ENCODE peak calls at places on chromosomes 11 and 22, in nine cellular contexts. One of them, this sample, is unnamed.
A peak's percentile ranks its signal among the peaks of the same experiment; 100 is the strongest.

GRCh38 chr11:64138413-64138812 is 27.5 kb downstream of the MACROD1 start:
- DNase-seq in T1000: no peak
- DNase-seq in fibroblast of villous mesenchyme: no peak
- DNase-seq in NCI-H69: peak; percentile 80
- DNase-seq in astrocyte of the hippocampus: no peak
- DNase-seq in kidney glomerular epithelial cell: no peak
- DNase-seq in epithelial cell of proximal tubule: no peak
- DNase-seq in keratinocyte: no peak
- DNase-seq in stimulated activated naive CD8-positive, alpha-beta T cell treated with anti-CD3 and anti-CD28 coated beads, Interleukin-15, amount 100 ng/mL, for 72 hours: no peak
- DNase-seq in this sample: no peak

GRCh38 chr11:9604134-9604533 is 30.7 kb downstream of the WEE1 start:
- DNase-seq in kidney glomerular epithelial cell: no peak
- DNase-seq in keratinocyte: no peak
- DNase-seq in fibroblast of villous mesenchyme: no peak
- DNase-seq in stimulated activated naive CD8-positive, alpha-beta T cell treated with anti-CD3 and anti-CD28 coated beads, Interleukin-15, amount 100 ng/mL, for 72 hours: no peak
- DNase-seq in epithelial cell of proximal tubule: no peak
- DNase-seq in astrocyte of the hippocampus: peak; percentile 19
- DNase-seq in T1000: no peak
- DNase-seq in NCI-H69: no peak
- DNase-seq in this sample: no peak

GRCh38 chr11:7512525-7513209 is 1.1 kb upstream of the PPFIBP2 start:
- DNase-seq in fibroblast of villous mesenchyme: peak; percentile 54
- DNase-seq in T1000: no peak
- DNase-seq in stimulated activated naive CD8-positive, alpha-beta T cell treated with anti-CD3 and anti-CD28 coated beads, Interleukin-15, amount 100 ng/mL, for 72 hours: peak; percentile 29
- DNase-seq in kidney glomerular epithelial cell: no peak
- DNase-seq in epithelial cell of proximal tubule: no peak
- DNase-seq in NCI-H69: no peak
- DNase-seq in keratinocyte: no peak
- DNase-seq in astrocyte of the hippocampus: peak; percentile 25
- DNase-seq in this sample: no peak

GRCh38 chr11:112260490-112260889 is at the start of gene PLET1:
- DNase-seq in keratinocyte: no peak
- DNase-seq in astrocyte of the hippocampus: no peak
- DNase-seq in kidney glomerular epithelial cell: no peak
- DNase-seq in fibroblast of villous mesenchyme: no peak
- DNase-seq in epithelial cell of proximal tubule: no peak
- DNase-seq in stimulated activated naive CD8-positive, alpha-beta T cell treated with anti-CD3 and anti-CD28 coated beads, Interleukin-15, amount 100 ng/mL, for 72 hours: no peak
- DNase-seq in NCI-H69: no peak
- DNase-seq in T1000: no peak
- DNase-seq in this sample: no peak

GRCh38 chr11:126669416-126669815 is 313.9 kb downstream of the ST3GAL4 start:
- DNase-seq in NCI-H69: no peak
- DNase-seq in keratinocyte: no peak
- DNase-seq in epithelial cell of proximal tubule: no peak
- DNase-seq in kidney glomerular epithelial cell: peak; percentile 37
- DNase-seq in T1000: no peak
- DNase-seq in stimulated activated naive CD8-positive, alpha-beta T cell treated with anti-CD3 and anti-CD28 coated beads, Interleukin-15, amount 100 ng/mL, for 72 hours: no peak
- DNase-seq in fibroblast of villous mesenchyme: no peak
- DNase-seq in astrocyte of the hippocampus: peak; percentile 40
- DNase-seq in this sample: no peak

GRCh38 chr11:5043385-5043784 is 2.9 kb upstream of the OR52J3 start:
- DNase-seq in astrocyte of the hippocampus: peak; percentile 3
- DNase-seq in NCI-H69: no peak
- DNase-seq in stimulated activated naive CD8-positive, alpha-beta T cell treated with anti-CD3 and anti-CD28 coated beads, Interleukin-15, amount 100 ng/mL, for 72 hours: no peak
- DNase-seq in kidney glomerular epithelial cell: no peak
- DNase-seq in T1000: no peak
- DNase-seq in keratinocyte: no peak
- DNase-seq in fibroblast of villous mesenchyme: peak; percentile 3
- DNase-seq in epithelial cell of proximal tubule: no peak
- DNase-seq in this sample: no peak

GRCh38 chr11:7256943-7257342 is 5.2 kb downstream of the SYT9 start:
- DNase-seq in fibroblast of villous mesenchyme: no peak
- DNase-seq in keratinocyte: no peak
- DNase-seq in epithelial cell of proximal tubule: no peak
- DNase-seq in T1000: no peak
- DNase-seq in kidney glomerular epithelial cell: no peak
- DNase-seq in NCI-H69: no peak
- DNase-seq in astrocyte of the hippocampus: no peak
- DNase-seq in stimulated activated naive CD8-positive, alpha-beta T cell treated with anti-CD3 and anti-CD28 coated beads, Interleukin-15, amount 100 ng/mL, for 72 hours: no peak
- DNase-seq in this sample: no peak

GRCh38 chr11:65988791-65989592 is 13.0 kb downstream of the EIF1AD start:
- DNase-seq in fibroblast of villous mesenchyme: peak; percentile 96
- DNase-seq in keratinocyte: peak; percentile 92
- DNase-seq in epithelial cell of proximal tubule: peak; percentile 83
- DNase-seq in astrocyte of the hippocampus: peak; percentile 97
- DNase-seq in NCI-H69: peak; percentile 93
- DNase-seq in kidney glomerular epithelial cell: peak; percentile 97
- DNase-seq in T1000: peak; percentile 91
- DNase-seq in stimulated activated naive CD8-positive, alpha-beta T cell treated with anti-CD3 and anti-CD28 coated beads, Interleukin-15, amount 100 ng/mL, for 72 hours: peak; percentile 90
- DNase-seq in this sample: peak; percentile 91

GRCh38 chr11:65571940-65572339 is 398 bp upstream of the FAM89B start:
- DNase-seq in astrocyte of the hippocampus: peak; percentile 70
- DNase-seq in epithelial cell of proximal tubule: no peak
- DNase-seq in fibroblast of villous mesenchyme: peak; percentile 47
- DNase-seq in keratinocyte: no peak
- DNase-seq in T1000: no peak
- DNase-seq in stimulated activated naive CD8-positive, alpha-beta T cell treated with anti-CD3 and anti-CD28 coated beads, Interleukin-15, amount 100 ng/mL, for 72 hours: no peak
- DNase-seq in kidney glomerular epithelial cell: no peak
- DNase-seq in NCI-H69: peak; percentile 76
- DNase-seq in this sample: peak; percentile 66

GRCh38 chr11:103998826-103999390 is 37.5 kb upstream of the DDI1 start:
- DNase-seq in fibroblast of villous mesenchyme: no peak
- DNase-seq in stimulated activated naive CD8-positive, alpha-beta T cell treated with anti-CD3 and anti-CD28 coated beads, Interleukin-15, amount 100 ng/mL, for 72 hours: no peak
- DNase-seq in epithelial cell of proximal tubule: no peak
- DNase-seq in keratinocyte: no peak
- DNase-seq in astrocyte of the hippocampus: no peak
- DNase-seq in kidney glomerular epithelial cell: no peak
- DNase-seq in NCI-H69: no peak
- DNase-seq in T1000: no peak
- DNase-seq in this sample: no peak

GRCh38 chr11:104665631-104666030 is 232.6 kb downstream of the CASP12 start:
- DNase-seq in epithelial cell of proximal tubule: no peak
- DNase-seq in keratinocyte: no peak
- DNase-seq in kidney glomerular epithelial cell: no peak
- DNase-seq in astrocyte of the hippocampus: peak; percentile 6
- DNase-seq in fibroblast of villous mesenchyme: peak; percentile 73
- DNase-seq in T1000: no peak
- DNase-seq in NCI-H69: no peak
- DNase-seq in stimulated activated naive CD8-positive, alpha-beta T cell treated with anti-CD3 and anti-CD28 coated beads, Interleukin-15, amount 100 ng/mL, for 72 hours: no peak
- DNase-seq in this sample: no peak

GRCh38 chr11:65069217-65069616 is 10.9 kb upstream of the NAALADL1 start:
- DNase-seq in fibroblast of villous mesenchyme: peak; percentile 28
- DNase-seq in astrocyte of the hippocampus: no peak
- DNase-seq in kidney glomerular epithelial cell: peak; percentile 15
- DNase-seq in epithelial cell of proximal tubule: peak; percentile 26
- DNase-seq in T1000: no peak
- DNase-seq in keratinocyte: no peak
- DNase-seq in stimulated activated naive CD8-positive, alpha-beta T cell treated with anti-CD3 and anti-CD28 coated beads, Interleukin-15, amount 100 ng/mL, for 72 hours: no peak
- DNase-seq in NCI-H69: no peak
- DNase-seq in this sample: no peak

GRCh38 chr11:35087648-35088047 is 51.3 kb upstream of the CD44 start:
- DNase-seq in keratinocyte: no peak
- DNase-seq in astrocyte of the hippocampus: no peak
- DNase-seq in epithelial cell of proximal tubule: no peak
- DNase-seq in fibroblast of villous mesenchyme: peak; percentile 73
- DNase-seq in NCI-H69: no peak
- DNase-seq in T1000: no peak
- DNase-seq in kidney glomerular epithelial cell: no peak
- DNase-seq in stimulated activated naive CD8-positive, alpha-beta T cell treated with anti-CD3 and anti-CD28 coated beads, Interleukin-15, amount 100 ng/mL, for 72 hours: no peak
- DNase-seq in this sample: no peak

GRCh38 chr11:117669062-117669461 is 128.0 kb downstream of the DSCAML1 start:
- DNase-seq in NCI-H69: peak; percentile 78
- DNase-seq in T1000: no peak
- DNase-seq in stimulated activated naive CD8-positive, alpha-beta T cell treated with anti-CD3 and anti-CD28 coated beads, Interleukin-15, amount 100 ng/mL, for 72 hours: no peak
- DNase-seq in fibroblast of villous mesenchyme: no peak
- DNase-seq in epithelial cell of proximal tubule: no peak
- DNase-seq in keratinocyte: no peak
- DNase-seq in kidney glomerular epithelial cell: no peak
- DNase-seq in astrocyte of the hippocampus: no peak
- DNase-seq in this sample: no peak

GRCh38 chr11:59899532-59899931 is 20.9 kb downstream of the OOSP3 start:
- DNase-seq in NCI-H69: peak; percentile 33
- DNase-seq in keratinocyte: no peak
- DNase-seq in astrocyte of the hippocampus: no peak
- DNase-seq in kidney glomerular epithelial cell: no peak
- DNase-seq in T1000: no peak
- DNase-seq in epithelial cell of proximal tubule: no peak
- DNase-seq in stimulated activated naive CD8-positive, alpha-beta T cell treated with anti-CD3 and anti-CD28 coated beads, Interleukin-15, amount 100 ng/mL, for 72 hours: no peak
- DNase-seq in fibroblast of villous mesenchyme: no peak
- DNase-seq in this sample: peak; percentile 79

GRCh38 chr11:98940913-98941312 is 79.8 kb upstream of the CNTN5 start:
- DNase-seq in epithelial cell of proximal tubule: no peak
- DNase-seq in NCI-H69: peak; percentile 88
- DNase-seq in fibroblast of villous mesenchyme: no peak
- DNase-seq in kidney glomerular epithelial cell: no peak
- DNase-seq in keratinocyte: no peak
- DNase-seq in astrocyte of the hippocampus: no peak
- DNase-seq in stimulated activated naive CD8-positive, alpha-beta T cell treated with anti-CD3 and anti-CD28 coated beads, Interleukin-15, amount 100 ng/mL, for 72 hours: no peak
- DNase-seq in T1000: no peak
- DNase-seq in this sample: no peak

GRCh38 chr11:76277298-76278175 is 71.2 kb upstream of the WNT11 start:
- DNase-seq in keratinocyte: no peak
- DNase-seq in stimulated activated naive CD8-positive, alpha-beta T cell treated with anti-CD3 and anti-CD28 coated beads, Interleukin-15, amount 100 ng/mL, for 72 hours: no peak
- DNase-seq in astrocyte of the hippocampus: no peak
- DNase-seq in kidney glomerular epithelial cell: no peak
- DNase-seq in epithelial cell of proximal tubule: no peak
- DNase-seq in fibroblast of villous mesenchyme: no peak
- DNase-seq in T1000: no peak
- DNase-seq in NCI-H69: peak; percentile 57
- DNase-seq in this sample: no peak

GRCh38 chr11:20729597-20730095 is 60.3 kb downstream of the NELL1 start:
- DNase-seq in astrocyte of the hippocampus: no peak
- DNase-seq in stimulated activated naive CD8-positive, alpha-beta T cell treated with anti-CD3 and anti-CD28 coated beads, Interleukin-15, amount 100 ng/mL, for 72 hours: no peak
- DNase-seq in epithelial cell of proximal tubule: no peak
- DNase-seq in kidney glomerular epithelial cell: no peak
- DNase-seq in NCI-H69: peak; percentile 57
- DNase-seq in keratinocyte: no peak
- DNase-seq in T1000: no peak
- DNase-seq in fibroblast of villous mesenchyme: no peak
- DNase-seq in this sample: no peak

GRCh38 chr22:19798825-19799224 is 38.2 kb downstream of the TBX1 start:
- DNase-seq in astrocyte of the hippocampus: no peak
- DNase-seq in stimulated activated naive CD8-positive, alpha-beta T cell treated with anti-CD3 and anti-CD28 coated beads, Interleukin-15, amount 100 ng/mL, for 72 hours: no peak
- DNase-seq in T1000: no peak
- DNase-seq in kidney glomerular epithelial cell: no peak
- DNase-seq in fibroblast of villous mesenchyme: no peak
- DNase-seq in epithelial cell of proximal tubule: no peak
- DNase-seq in NCI-H69: no peak
- DNase-seq in keratinocyte: no peak
- DNase-seq in this sample: no peak

GRCh38 chr11:72446929-72447753 is 12.8 kb upstream of the CLPB start:
- DNase-seq in kidney glomerular epithelial cell: peak; percentile 76
- DNase-seq in stimulated activated naive CD8-positive, alpha-beta T cell treated with anti-CD3 and anti-CD28 coated beads, Interleukin-15, amount 100 ng/mL, for 72 hours: no peak
- DNase-seq in T1000: no peak
- DNase-seq in epithelial cell of proximal tubule: no peak
- DNase-seq in fibroblast of villous mesenchyme: peak; percentile 65
- DNase-seq in astrocyte of the hippocampus: peak; percentile 75
- DNase-seq in keratinocyte: no peak
- DNase-seq in NCI-H69: peak; percentile 69
- DNase-seq in this sample: peak; percentile 72

GRCh38 chr11:97965849-97966646 is 1054.7 kb upstream of the CNTN5 start:
- DNase-seq in fibroblast of villous mesenchyme: peak; percentile 80
- DNase-seq in T1000: peak; percentile 1
- DNase-seq in stimulated activated naive CD8-positive, alpha-beta T cell treated with anti-CD3 and anti-CD28 coated beads, Interleukin-15, amount 100 ng/mL, for 72 hours: no peak
- DNase-seq in astrocyte of the hippocampus: peak; percentile 76
- DNase-seq in keratinocyte: peak; percentile 25
- DNase-seq in NCI-H69: no peak
- DNase-seq in kidney glomerular epithelial cell: peak; percentile 83
- DNase-seq in epithelial cell of proximal tubule: peak; percentile 29
- DNase-seq in this sample: peak; percentile 81

GRCh38 chr11:105357764-105358163 is 218.2 kb upstream of the CARD18 start:
- DNase-seq in stimulated activated naive CD8-positive, alpha-beta T cell treated with anti-CD3 and anti-CD28 coated beads, Interleukin-15, amount 100 ng/mL, for 72 hours: no peak
- DNase-seq in kidney glomerular epithelial cell: peak; percentile 6
- DNase-seq in NCI-H69: no peak
- DNase-seq in keratinocyte: no peak
- DNase-seq in astrocyte of the hippocampus: peak; percentile 62
- DNase-seq in epithelial cell of proximal tubule: no peak
- DNase-seq in fibroblast of villous mesenchyme: peak; percentile 23
- DNase-seq in T1000: no peak
- DNase-seq in this sample: peak; percentile 47

GRCh38 chr22:40668611-40669390 is 10.5 kb upstream of the MCHR1 start:
- DNase-seq in fibroblast of villous mesenchyme: peak; percentile 95
- DNase-seq in keratinocyte: no peak
- DNase-seq in stimulated activated naive CD8-positive, alpha-beta T cell treated with anti-CD3 and anti-CD28 coated beads, Interleukin-15, amount 100 ng/mL, for 72 hours: no peak
- DNase-seq in kidney glomerular epithelial cell: peak; percentile 35
- DNase-seq in astrocyte of the hippocampus: peak; percentile 80
- DNase-seq in T1000: peak; percentile 56
- DNase-seq in epithelial cell of proximal tubule: peak; percentile 54
- DNase-seq in NCI-H69: no peak
- DNase-seq in this sample: peak; percentile 88

GRCh38 chr11:71188886-71189767 is 63.2 kb downstream of the SHANK2 start:
- DNase-seq in epithelial cell of proximal tubule: no peak
- DNase-seq in T1000: no peak
- DNase-seq in astrocyte of the hippocampus: no peak
- DNase-seq in keratinocyte: no peak
- DNase-seq in stimulated activated naive CD8-positive, alpha-beta T cell treated with anti-CD3 and anti-CD28 coated beads, Interleukin-15, amount 100 ng/mL, for 72 hours: no peak
- DNase-seq in fibroblast of villous mesenchyme: no peak
- DNase-seq in kidney glomerular epithelial cell: no peak
- DNase-seq in NCI-H69: no peak
- DNase-seq in this sample: no peak